ENCODE peak calls at places on chromosomes 4 and X, in five cellular contexts. One of them, this sample, is unnamed.

GRCh38 chr4:15240764-15241163 is 187.1 kb upstream of the C1QTNF7 start:
- DNase-seq in right atrium auricular region: no peak
- DNase-seq in astrocyte: peak; percentile 27
- DNase-seq in BE2C: no peak
- DNase-seq in endodermal cell: no peak
- DNase-seq in this sample: no peak

GRCh38 chr4:40838742-40839141 is 89.0 kb downstream of the NSUN7 start:
- DNase-seq in right atrium auricular region: no peak
- DNase-seq in astrocyte: no peak
- DNase-seq in BE2C: no peak
- DNase-seq in endodermal cell: no peak
- DNase-seq in this sample: no peak

GRCh38 chr4:113921089-113921842 is 58.2 kb downstream of the ARSJ start:
- DNase-seq in right atrium auricular region: no peak
- DNase-seq in astrocyte: peak; percentile 56
- DNase-seq in BE2C: no peak
- DNase-seq in endodermal cell: no peak
- DNase-seq in this sample: no peak

GRCh38 chrX:125436855-125437254 is 117.2 kb downstream of the TEX13C start:
- DNase-seq in right atrium auricular region: no peak
- DNase-seq in astrocyte: no peak
- DNase-seq in BE2C: no peak
- DNase-seq in endodermal cell: no peak
- DNase-seq in this sample: peak; percentile 47

GRCh38 chr4:70722199-70722791 is 531 bp downstream of the RUFY3 start:
- DNase-seq in right atrium auricular region: no peak
- DNase-seq in astrocyte: peak; percentile 86
- DNase-seq in BE2C: peak; percentile 66
- DNase-seq in endodermal cell: peak; percentile 52
- DNase-seq in this sample: no peak

GRCh38 chr4:113760094-113760851 is 1.3 kb downstream of the CAMK2D start:
- DNase-seq in right atrium auricular region: no peak
- DNase-seq in astrocyte: peak; percentile 52
- DNase-seq in BE2C: peak; percentile 25
- DNase-seq in endodermal cell: peak; percentile 63
- DNase-seq in this sample: peak; percentile 62

GRCh38 chr4:23237771-23238170 is 545.0 kb downstream of the GBA3 start:
- DNase-seq in right atrium auricular region: no peak
- DNase-seq in astrocyte: no peak
- DNase-seq in BE2C: peak; percentile 86
- DNase-seq in endodermal cell: no peak
- DNase-seq in this sample: no peak

GRCh38 chr4:96146686-96147085 is 306.8 kb downstream of the PDHA2 start:
- DNase-seq in right atrium auricular region: no peak
- DNase-seq in astrocyte: peak; percentile 75
- DNase-seq in BE2C: no peak
- DNase-seq in endodermal cell: no peak
- DNase-seq in this sample: no peak

GRCh38 chr4:6917445-6918241 is 8.0 kb downstream of the TBC1D14 start:
- DNase-seq in right atrium auricular region: peak; percentile 81
- DNase-seq in astrocyte: no peak
- DNase-seq in BE2C: peak; percentile 64
- DNase-seq in endodermal cell: peak; percentile 86
- DNase-seq in this sample: peak; percentile 62

GRCh38 chrX:63513825-63514574 is 162.9 kb upstream of the SPIN4 start:
- DNase-seq in right atrium auricular region: no peak
- DNase-seq in astrocyte: peak; percentile 81
- DNase-seq in BE2C: no peak
- DNase-seq in endodermal cell: no peak
- DNase-seq in this sample: no peak

GRCh38 chrX:43958529-43958928 is 14.7 kb downstream of the NDP start:
- DNase-seq in right atrium auricular region: no peak
- DNase-seq in astrocyte: peak; percentile 74
- DNase-seq in BE2C: peak; percentile 46
- DNase-seq in endodermal cell: peak; percentile 63
- DNase-seq in this sample: peak; percentile 74

GRCh38 chr4:77074961-77075855 is 581 bp downstream of the CCNI start:
- DNase-seq in right atrium auricular region: peak; percentile 76
- DNase-seq in astrocyte: peak; percentile 62
- DNase-seq in BE2C: peak; percentile 74
- DNase-seq in endodermal cell: peak; percentile 87
- DNase-seq in this sample: peak; percentile 80

GRCh38 chr4:77079281-77079680 is 3.5 kb upstream of the CCNI start:
- DNase-seq in right atrium auricular region: no peak
- DNase-seq in astrocyte: no peak
- DNase-seq in BE2C: no peak
- DNase-seq in endodermal cell: no peak
- DNase-seq in this sample: no peak

GRCh38 chr4:77075869-77076801 is at the start of gene CCNI:
- DNase-seq in right atrium auricular region: peak; percentile 96
- DNase-seq in astrocyte: peak; percentile 97
- DNase-seq in BE2C: peak; percentile 95
- DNase-seq in endodermal cell: peak; percentile 99
- DNase-seq in this sample: peak; percentile 99

GRCh38 chr4:77078401-77078800 is 2.6 kb upstream of the CCNI start:
- DNase-seq in right atrium auricular region: no peak
- DNase-seq in astrocyte: no peak
- DNase-seq in BE2C: no peak
- DNase-seq in endodermal cell: no peak
- DNase-seq in this sample: no peak

DNA sequence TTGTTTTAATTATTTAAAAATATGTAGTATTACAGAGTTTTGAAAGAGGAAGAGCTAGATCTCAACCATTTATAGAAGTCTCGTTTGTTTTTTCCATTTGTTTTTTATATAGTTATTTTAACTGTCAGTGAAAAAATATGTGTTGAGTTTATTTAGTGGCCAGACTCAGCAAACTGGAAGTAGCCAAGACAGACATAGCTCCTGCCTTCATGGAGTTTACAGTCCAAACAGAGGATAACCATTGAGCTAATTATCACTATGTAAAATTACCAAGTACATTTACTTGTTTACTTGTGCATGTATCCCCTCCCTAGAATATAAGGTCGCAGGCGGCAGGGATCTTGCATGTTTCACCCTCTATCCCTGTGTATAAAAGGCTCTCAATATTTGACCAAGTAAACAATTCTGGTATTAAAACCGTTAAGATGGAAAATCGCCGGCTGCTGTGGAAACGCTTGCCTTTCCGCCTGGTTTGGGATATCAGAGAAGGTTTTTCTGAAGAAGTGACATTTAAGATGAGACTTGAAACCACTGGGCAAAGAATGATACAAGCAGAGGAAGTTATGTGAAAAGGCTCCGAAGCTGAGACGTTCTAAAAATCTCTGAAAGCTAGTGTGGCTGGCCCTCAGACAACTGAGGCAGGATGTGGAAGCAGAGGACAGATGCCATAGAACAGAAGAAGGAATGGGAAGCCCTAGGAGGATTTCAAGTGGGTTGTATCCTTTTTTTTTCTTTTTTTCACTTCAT is 1.3 kb upstream of the CCNI start:
- DNase-seq in right atrium auricular region: no peak
- DNase-seq in astrocyte: no peak
- DNase-seq in BE2C: no peak
- DNase-seq in endodermal cell: no peak
- DNase-seq in this sample: no peak
- H3K4me3 ChIP-seq in right atrium auricular region: peak overlapping the region; percentile 98
- H3K4me3 ChIP-seq in astrocyte: peak overlapping the region; percentile 79
- H3K4me3 ChIP-seq in BE2C: peak overlapping the region; percentile 88
- H3K4me3 ChIP-seq in endodermal cell: peak overlapping the region; percentile 96
- H3K4me3 ChIP-seq in this sample: peak overlapping the region; percentile 88

GRCh38 chr4:76377922-76378321 is 43.0 kb downstream of the CCDC158 start:
- DNase-seq in right atrium auricular region: no peak
- DNase-seq in astrocyte: peak; percentile 58
- DNase-seq in BE2C: peak; percentile 60
- DNase-seq in endodermal cell: peak; percentile 76
- DNase-seq in this sample: peak; percentile 69
- H3K4me1 ChIP-seq in right atrium auricular region: no peaks in the 10 kb centered on the region
- H3K4me1 ChIP-seq in astrocyte: no peaks in the 10 kb centered on the region
- H3K4me1 ChIP-seq in BE2C: peaks cover 9% of the 10 kb centered on the region
- H3K4me1 ChIP-seq in endodermal cell: no peaks in the 10 kb centered on the region
- H3K4me1 ChIP-seq in this sample: peaks cover 4% of the 10 kb centered on the region

GRCh38 chr4:100960232-100960631 is 387.1 kb downstream of the PPP3CA start:
- DNase-seq in right atrium auricular region: no peak
- DNase-seq in astrocyte: no peak
- DNase-seq in BE2C: no peak
- DNase-seq in endodermal cell: no peak
- DNase-seq in this sample: no peak
- H3K4me3 ChIP-seq in right atrium auricular region: no peak overlapping the region
- H3K4me3 ChIP-seq in astrocyte: no peak overlapping the region
- H3K4me3 ChIP-seq in BE2C: no peak overlapping the region
- H3K4me3 ChIP-seq in endodermal cell: no peak overlapping the region
- H3K4me3 ChIP-seq in this sample: no peak overlapping the region

GRCh38 chr4:37769590-37769989 is 56.9 kb upstream of the PGM2 start:
- DNase-seq in right atrium auricular region: no peak
- DNase-seq in astrocyte: peak; percentile 16
- DNase-seq in BE2C: no peak
- DNase-seq in endodermal cell: no peak
- DNase-seq in this sample: no peak
- H3K4me1 ChIP-seq in right atrium auricular region: no peaks in the 10 kb centered on the region
- H3K4me1 ChIP-seq in astrocyte: no peaks in the 10 kb centered on the region
- H3K4me1 ChIP-seq in BE2C: no peaks in the 10 kb centered on the region
- H3K4me1 ChIP-seq in endodermal cell: no peaks in the 10 kb centered on the region
- H3K4me1 ChIP-seq in this sample: no peaks in the 10 kb centered on the region

GRCh38 chrX:118348186-118348810 is 2.4 kb downstream of the WDR44 start:
- DNase-seq in right atrium auricular region: no peak
- DNase-seq in astrocyte: no peak
- DNase-seq in BE2C: no peak
- DNase-seq in endodermal cell: no peak
- DNase-seq in this sample: no peak
- H3K4me3 ChIP-seq in right atrium auricular region: no peak overlapping the region
- H3K4me3 ChIP-seq in astrocyte: peak overlapping the region; percentile 93
- H3K4me3 ChIP-seq in BE2C: peak overlapping the region; percentile 90
- H3K4me3 ChIP-seq in endodermal cell: peak overlapping the region; percentile 90
- H3K4me3 ChIP-seq in this sample: peak overlapping the region; percentile 71

DNA sequence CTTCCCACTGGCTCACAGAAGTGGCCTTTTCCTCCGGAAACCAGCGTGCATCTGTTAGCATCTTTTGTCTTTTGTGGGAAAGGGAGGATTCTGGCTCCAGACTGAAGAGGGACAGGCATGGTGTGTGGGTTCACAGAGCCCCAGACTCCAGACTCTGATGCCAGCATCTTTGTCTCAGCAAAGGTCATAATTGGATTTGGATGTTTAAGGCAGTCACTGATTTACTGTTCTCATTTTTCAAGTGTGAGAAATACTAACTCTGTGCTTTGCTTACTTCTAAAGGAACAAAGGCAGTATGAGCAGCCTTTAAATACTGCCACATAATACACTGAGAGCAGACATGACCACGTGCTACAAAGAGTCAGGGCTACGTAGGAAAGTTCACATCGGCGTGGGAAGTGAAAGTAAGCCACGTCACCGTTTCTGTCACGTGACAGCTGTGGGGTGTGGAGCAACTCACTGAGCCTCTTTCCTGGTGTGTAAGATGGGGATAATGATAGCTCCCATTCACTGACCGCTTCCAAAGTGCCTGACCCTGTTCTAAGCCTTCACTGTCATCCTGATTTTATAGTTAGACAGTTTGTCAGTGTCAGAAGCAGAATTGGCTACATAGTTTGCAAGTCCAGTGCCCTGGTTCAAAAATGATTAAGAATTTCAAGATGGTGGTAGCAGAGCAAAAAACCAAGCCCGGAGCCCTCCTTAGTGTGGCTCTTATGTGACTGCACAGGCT is 24.8 kb upstream of the TMSB4X start:
- DNase-seq in right atrium auricular region: peak; percentile 93
- DNase-seq in astrocyte: peak; percentile 87
- DNase-seq in BE2C: no peak
- DNase-seq in endodermal cell: no peak
- DNase-seq in this sample: no peak
- H3K4me1 ChIP-seq in right atrium auricular region: peaks cover 15% of the 10 kb centered on the region
- H3K4me1 ChIP-seq in astrocyte: peaks cover 21% of the 10 kb centered on the region
- H3K4me1 ChIP-seq in BE2C: peaks cover 5% of the 10 kb centered on the region
- H3K4me1 ChIP-seq in endodermal cell: no peaks in the 10 kb centered on the region
- H3K4me1 ChIP-seq in this sample: peaks cover 24% of the 10 kb centered on the region

DNA sequence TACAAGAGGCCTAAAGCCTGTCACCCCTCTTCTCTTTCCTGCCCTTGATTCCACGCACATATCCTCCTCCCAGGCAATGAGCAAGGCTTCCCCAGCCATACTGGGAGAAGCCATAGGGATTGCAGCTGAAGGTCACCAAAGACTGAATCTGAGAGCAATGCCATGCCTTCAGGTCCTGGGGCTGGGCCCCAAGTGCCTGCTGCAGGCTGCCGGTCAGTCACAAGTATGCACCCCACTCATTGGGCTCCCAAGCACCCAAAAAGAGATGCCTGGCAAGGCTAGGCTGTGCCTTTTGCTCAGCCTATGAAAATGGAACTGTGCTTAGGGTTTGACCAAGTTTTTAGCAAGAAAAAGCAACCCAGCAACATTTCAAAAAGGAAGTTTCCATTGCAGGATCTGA is 210.6 kb upstream of the MAMLD1 start:
- DNase-seq in right atrium auricular region: no peak
- DNase-seq in astrocyte: no peak
- DNase-seq in BE2C: no peak
- DNase-seq in endodermal cell: no peak
- DNase-seq in this sample: no peak
- H3K4me3 ChIP-seq in right atrium auricular region: no peak overlapping the region
- H3K4me3 ChIP-seq in astrocyte: no peak overlapping the region
- H3K4me3 ChIP-seq in BE2C: no peak overlapping the region
- H3K4me3 ChIP-seq in endodermal cell: no peak overlapping the region
- H3K4me3 ChIP-seq in this sample: no peak overlapping the region

GRCh38 chrX:69028006-69028760 is 137.1 kb downstream of the PJA1 start:
- DNase-seq in right atrium auricular region: no peak
- DNase-seq in astrocyte: no peak
- DNase-seq in BE2C: no peak
- DNase-seq in endodermal cell: peak; percentile 30
- DNase-seq in this sample: no peak
- H3K4me1 ChIP-seq in right atrium auricular region: peaks cover 9% of the 10 kb centered on the region
- H3K4me1 ChIP-seq in astrocyte: peaks cover 17% of the 10 kb centered on the region
- H3K4me1 ChIP-seq in BE2C: peaks cover 3% of the 10 kb centered on the region
- H3K4me1 ChIP-seq in endodermal cell: no peaks in the 10 kb centered on the region
- H3K4me1 ChIP-seq in this sample: peaks cover 6% of the 10 kb centered on the region

DNA sequence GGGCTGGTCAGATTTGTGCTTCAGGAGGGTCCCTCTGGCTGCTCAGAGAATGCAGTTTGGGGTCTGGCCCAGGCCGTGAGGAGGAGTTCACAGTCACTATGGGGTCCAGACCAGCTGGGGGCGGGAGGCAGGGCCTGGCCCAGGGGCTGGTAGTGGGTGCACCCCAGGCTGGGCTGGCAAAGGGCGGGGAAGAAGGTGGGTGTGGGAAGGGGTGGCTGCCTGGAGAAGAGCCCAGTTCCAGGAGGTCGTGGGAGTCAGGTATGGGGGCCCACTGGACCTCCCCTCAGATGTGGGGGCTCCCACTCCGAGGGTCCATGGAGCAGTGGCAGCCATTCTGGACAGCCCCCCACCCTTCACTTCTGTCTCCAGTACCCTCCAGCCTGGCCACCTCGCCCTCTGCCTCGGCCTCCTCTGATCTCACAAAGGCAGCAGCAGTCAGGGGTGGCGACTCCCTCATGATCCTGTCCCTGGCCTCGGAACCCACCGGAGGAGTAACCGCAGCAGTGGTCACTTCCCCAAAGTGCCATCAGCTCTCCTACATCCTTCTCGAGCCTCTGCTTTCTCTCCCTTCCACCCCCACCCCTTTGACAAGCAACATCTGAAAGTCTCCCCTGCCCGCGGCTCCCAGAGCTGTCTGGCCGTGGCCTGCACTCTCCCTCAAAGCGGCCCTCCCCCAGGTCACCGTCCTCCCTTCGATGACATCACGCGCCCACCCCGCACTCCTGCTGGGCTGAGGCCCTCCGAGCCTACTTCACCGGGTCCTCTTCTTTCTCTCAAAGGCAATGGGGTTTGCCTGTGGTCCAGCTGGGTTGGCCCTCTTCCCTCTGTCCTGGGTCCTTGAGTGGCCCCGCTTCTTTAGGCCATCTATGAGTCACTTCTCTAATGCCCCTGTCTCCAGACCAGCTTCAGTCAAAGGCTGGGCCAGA is 1.7 kb upstream of the SLC6A8 start:
- DNase-seq in right atrium auricular region: no peak
- DNase-seq in astrocyte: no peak
- DNase-seq in BE2C: no peak
- DNase-seq in endodermal cell: peak; percentile 52
- DNase-seq in this sample: peak; percentile 39
- H3K4me3 ChIP-seq in right atrium auricular region: no peak overlapping the region
- H3K4me3 ChIP-seq in astrocyte: no peak overlapping the region
- H3K4me3 ChIP-seq in BE2C: no peak overlapping the region
- H3K4me3 ChIP-seq in endodermal cell: no peak overlapping the region
- H3K4me3 ChIP-seq in this sample: peak overlapping the region; percentile 61